ENCODE peak calls at places on chromosomes 13 and 19, in six cellular contexts. One of them, this sample, is unnamed.
A peak's percentile ranks its signal among the peaks of the same experiment; 100 is the strongest.

GRCh38 chr13:111461445-111462149 is 141.2 kb downstream of the TEX29 start:
- DNase-seq in esophagus muscularis mucosa: no peak
- DNase-seq in tibial nerve: no peak
- DNase-seq in stomach: no peak
- DNase-seq in suprapubic skin: no peak
- DNase-seq in K562: no peak
- DNase-seq in this sample: no peak

GRCh38 chr13:42168497-42168896 is 103.5 kb upstream of the AKAP11 start:
- DNase-seq in esophagus muscularis mucosa: no peak
- DNase-seq in tibial nerve: no peak
- DNase-seq in stomach: no peak
- DNase-seq in suprapubic skin: no peak
- DNase-seq in K562: no peak
- DNase-seq in this sample: no peak

GRCh38 chr13:71875823-71876222 is 8.8 kb upstream of the DACH1 start:
- DNase-seq in esophagus muscularis mucosa: no peak
- DNase-seq in tibial nerve: no peak
- DNase-seq in stomach: no peak
- DNase-seq in suprapubic skin: no peak
- DNase-seq in K562: no peak
- DNase-seq in this sample: no peak

GRCh38 chr13:39326471-39326870 is 276.5 kb downstream of the LHFPL6 start:
- DNase-seq in esophagus muscularis mucosa: no peak
- DNase-seq in tibial nerve: peak; percentile 54
- DNase-seq in stomach: no peak
- DNase-seq in suprapubic skin: no peak
- DNase-seq in K562: no peak
- DNase-seq in this sample: no peak

GRCh38 chr13:101985321-101985720 is 416.5 kb downstream of the FGF14 start:
- DNase-seq in esophagus muscularis mucosa: no peak
- DNase-seq in tibial nerve: no peak
- DNase-seq in stomach: no peak
- DNase-seq in suprapubic skin: no peak
- DNase-seq in K562: no peak
- DNase-seq in this sample: no peak

GRCh38 chr13:77692746-77693448 is 4.6 kb upstream of the SLAIN1 start:
- DNase-seq in esophagus muscularis mucosa: no peak
- DNase-seq in tibial nerve: no peak
- DNase-seq in stomach: no peak
- DNase-seq in suprapubic skin: no peak
- DNase-seq in K562: no peak
- DNase-seq in this sample: no peak

GRCh38 chr13:113654591-113655357 is 3.2 kb downstream of the ATP4B start:
- DNase-seq in esophagus muscularis mucosa: no peak
- DNase-seq in tibial nerve: no peak
- DNase-seq in stomach: peak; percentile 22
- DNase-seq in suprapubic skin: peak; percentile 42
- DNase-seq in K562: no peak
- DNase-seq in this sample: peak; percentile 3

GRCh38 chr19:47792616-47793015 is 11.7 kb downstream of the TPRX1 start:
- DNase-seq in esophagus muscularis mucosa: no peak
- DNase-seq in tibial nerve: no peak
- DNase-seq in stomach: no peak
- DNase-seq in suprapubic skin: no peak
- DNase-seq in K562: no peak
- DNase-seq in this sample: no peak

GRCh38 chr19:22438011-22438410 is 15.9 kb upstream of the ZNF98 start:
- DNase-seq in esophagus muscularis mucosa: no peak
- DNase-seq in tibial nerve: no peak
- DNase-seq in stomach: no peak
- DNase-seq in suprapubic skin: no peak
- DNase-seq in K562: no peak
- DNase-seq in this sample: no peak

GRCh38 chr13:77459616-77460015 is 75.9 kb upstream of the SCEL start:
- DNase-seq in esophagus muscularis mucosa: no peak
- DNase-seq in tibial nerve: no peak
- DNase-seq in stomach: no peak
- DNase-seq in suprapubic skin: no peak
- DNase-seq in K562: no peak
- DNase-seq in this sample: no peak

GRCh38 chr13:111937763-111938375 is 129.1 kb upstream of the SOX1 start:
- DNase-seq in esophagus muscularis mucosa: no peak
- DNase-seq in tibial nerve: no peak
- DNase-seq in stomach: peak; percentile 10
- DNase-seq in suprapubic skin: no peak
- DNase-seq in K562: no peak
- DNase-seq in this sample: no peak

GRCh38 chr13:103078145-103078544 is 11.9 kb upstream of the SLC10A2 start:
- DNase-seq in esophagus muscularis mucosa: no peak
- DNase-seq in tibial nerve: no peak
- DNase-seq in stomach: no peak
- DNase-seq in suprapubic skin: no peak
- DNase-seq in K562: no peak
- DNase-seq in this sample: no peak

GRCh38 chr19:57620673-57621348 is 6.8 kb downstream of the ZNF134 start:
- DNase-seq in esophagus muscularis mucosa: no peak
- DNase-seq in tibial nerve: no peak
- DNase-seq in stomach: no peak
- DNase-seq in suprapubic skin: no peak
- DNase-seq in K562: no peak
- DNase-seq in this sample: no peak

GRCh38 chr13:98565726-98566577 is 11.0 kb downstream of the STK24 start:
- DNase-seq in esophagus muscularis mucosa: no peak
- DNase-seq in tibial nerve: no peak
- DNase-seq in stomach: peak; percentile 31
- DNase-seq in suprapubic skin: no peak
- DNase-seq in K562: no peak
- DNase-seq in this sample: peak; percentile 77

GRCh38 chr19:41421973-41422372 is 5.2 kb downstream of the B3GNT8 start:
- DNase-seq in esophagus muscularis mucosa: no peak
- DNase-seq in tibial nerve: no peak
- DNase-seq in stomach: no peak
- DNase-seq in suprapubic skin: no peak
- DNase-seq in K562: no peak
- DNase-seq in this sample: no peak

GRCh38 chr13:35965226-35965927 is 165.8 kb downstream of the DCLK1 start:
- DNase-seq in esophagus muscularis mucosa: no peak
- DNase-seq in tibial nerve: no peak
- DNase-seq in stomach: no peak
- DNase-seq in suprapubic skin: no peak
- DNase-seq in K562: no peak
- DNase-seq in this sample: no peak

GRCh38 chr19:21098291-21098690 is 16.3 kb downstream of the ZNF714 start:
- DNase-seq in esophagus muscularis mucosa: no peak
- DNase-seq in tibial nerve: no peak
- DNase-seq in stomach: no peak
- DNase-seq in suprapubic skin: no peak
- DNase-seq in K562: no peak
- DNase-seq in this sample: no peak

GRCh38 chr19:3985643-3986259 is 488 bp upstream of the EEF2 start:
- DNase-seq in esophagus muscularis mucosa: no peak
- DNase-seq in tibial nerve: no peak
- DNase-seq in stomach: no peak
- DNase-seq in suprapubic skin: no peak
- DNase-seq in K562: no peak
- DNase-seq in this sample: no peak

GRCh38 chr19:3986260-3987041 is 1.2 kb upstream of the EEF2 start:
- DNase-seq in esophagus muscularis mucosa: no peak
- DNase-seq in tibial nerve: peak; percentile 56
- DNase-seq in stomach: peak; percentile 57
- DNase-seq in suprapubic skin: no peak
- DNase-seq in K562: peak; percentile 67
- DNase-seq in this sample: peak; percentile 70

GRCh38 chr19:3983936-3984583 is 1.2 kb downstream of the EEF2 start:
- DNase-seq in esophagus muscularis mucosa: no peak
- DNase-seq in tibial nerve: no peak
- DNase-seq in stomach: no peak
- DNase-seq in suprapubic skin: peak; percentile 78
- DNase-seq in K562: peak; percentile 27
- DNase-seq in this sample: peak; percentile 70

GRCh38 chr19:3984584-3984907 is 717 bp downstream of the EEF2 start:
- DNase-seq in esophagus muscularis mucosa: no peak
- DNase-seq in tibial nerve: no peak
- DNase-seq in stomach: no peak
- DNase-seq in suprapubic skin: no peak
- DNase-seq in K562: peak; percentile 26
- DNase-seq in this sample: no peak

DNA sequence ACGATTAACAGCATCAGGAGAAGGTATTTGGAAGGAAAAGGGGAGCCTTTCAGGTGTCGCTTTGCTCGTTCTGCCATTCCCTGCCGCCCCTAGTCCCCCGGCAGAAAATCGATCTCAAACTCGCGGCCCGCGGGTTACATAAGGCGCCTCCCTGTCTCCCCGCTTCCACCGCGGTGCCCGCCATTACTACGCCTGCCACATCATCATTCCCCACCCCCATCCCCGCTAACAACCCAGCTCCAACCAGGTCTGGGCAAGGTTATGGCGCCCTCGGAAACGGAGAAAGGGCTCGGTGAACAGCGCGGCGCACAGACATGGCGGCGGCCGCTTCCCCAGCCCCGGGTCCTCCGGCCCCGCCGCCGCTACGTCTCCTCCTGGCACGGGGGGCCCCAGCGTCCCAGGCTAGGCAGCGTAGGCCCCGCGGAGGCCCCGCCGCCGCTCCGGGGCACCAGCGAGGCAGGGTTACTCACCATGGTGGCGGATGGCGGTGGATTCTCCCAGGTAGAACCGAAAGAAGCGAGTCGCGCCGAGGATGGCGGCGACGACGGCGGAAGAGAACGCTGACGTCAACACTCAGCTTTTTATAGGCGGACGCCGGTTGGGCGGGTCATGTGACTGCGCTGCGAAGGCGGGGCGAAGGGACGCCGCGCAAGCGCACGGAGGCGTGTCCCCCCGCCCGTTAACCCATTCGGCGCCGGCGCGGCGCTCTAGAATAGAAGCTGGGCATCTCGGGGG is at the start of gene EEF2:
- DNase-seq in esophagus muscularis mucosa: peak; percentile 97
- DNase-seq in tibial nerve: peak; percentile 88
- DNase-seq in stomach: peak; percentile 93
- DNase-seq in suprapubic skin: peak; percentile 92
- DNase-seq in K562: peak; percentile 98
- DNase-seq in this sample: peak; percentile 92
- TF ChIP-seq EP300 in esophagus muscularis mucosa: no peak
- TF ChIP-seq EP300 in tibial nerve: peak; percentile 100
- TF ChIP-seq EP300 in stomach: no peak
- TF ChIP-seq EP300 in suprapubic skin: no peak
- TF ChIP-seq EP300 in K562: no peak
- TF ChIP-seq EP300 in this sample: no peak

DNA sequence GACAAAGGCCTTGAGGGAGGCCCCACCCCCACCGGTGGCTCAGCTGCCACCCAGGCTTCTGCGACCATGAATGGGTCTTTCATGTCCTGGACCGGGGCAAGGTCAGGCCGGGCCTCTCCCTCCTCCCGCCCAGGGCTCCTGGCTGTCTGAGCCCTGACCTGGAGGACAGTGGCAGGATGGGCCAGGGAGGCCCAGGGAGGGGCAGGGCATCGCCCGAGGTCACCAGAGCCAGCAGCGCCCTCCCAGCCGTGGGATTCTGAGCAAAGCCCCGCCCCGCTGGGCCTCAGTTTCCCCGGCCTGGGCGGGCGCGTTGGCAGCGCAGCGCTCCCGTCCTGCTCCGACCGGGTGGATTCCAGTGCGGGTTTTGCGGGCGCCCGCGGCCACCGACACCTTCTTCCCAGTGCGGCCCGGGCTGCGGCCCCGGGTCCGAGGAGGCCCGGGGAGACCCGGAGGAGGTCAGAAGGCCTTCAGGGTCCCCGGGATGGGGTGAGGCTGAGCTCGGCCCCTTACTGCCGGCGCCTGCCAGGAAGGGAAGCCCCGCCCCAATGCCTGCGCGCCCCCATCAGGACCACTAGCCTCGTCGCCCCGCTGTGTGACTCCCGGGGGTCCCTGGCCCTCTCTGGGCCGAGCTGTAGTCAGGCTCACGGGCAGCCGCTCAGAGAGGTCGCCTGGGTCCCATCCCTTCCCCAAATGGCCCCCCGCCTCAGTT is 24.6 kb upstream of the SEMA6B start:
- DNase-seq in esophagus muscularis mucosa: no peak
- DNase-seq in tibial nerve: no peak
- DNase-seq in stomach: no peak
- DNase-seq in suprapubic skin: no peak
- DNase-seq in K562: peak; percentile 75
- DNase-seq in this sample: no peak
- TF ChIP-seq CTCF in esophagus muscularis mucosa: no peak
- TF ChIP-seq CTCF in tibial nerve: no peak
- TF ChIP-seq CTCF in stomach: no peak
- TF ChIP-seq CTCF in suprapubic skin: no peak
- TF ChIP-seq CTCF in K562: no peak
- TF ChIP-seq CTCF in this sample: no peak

DNA sequence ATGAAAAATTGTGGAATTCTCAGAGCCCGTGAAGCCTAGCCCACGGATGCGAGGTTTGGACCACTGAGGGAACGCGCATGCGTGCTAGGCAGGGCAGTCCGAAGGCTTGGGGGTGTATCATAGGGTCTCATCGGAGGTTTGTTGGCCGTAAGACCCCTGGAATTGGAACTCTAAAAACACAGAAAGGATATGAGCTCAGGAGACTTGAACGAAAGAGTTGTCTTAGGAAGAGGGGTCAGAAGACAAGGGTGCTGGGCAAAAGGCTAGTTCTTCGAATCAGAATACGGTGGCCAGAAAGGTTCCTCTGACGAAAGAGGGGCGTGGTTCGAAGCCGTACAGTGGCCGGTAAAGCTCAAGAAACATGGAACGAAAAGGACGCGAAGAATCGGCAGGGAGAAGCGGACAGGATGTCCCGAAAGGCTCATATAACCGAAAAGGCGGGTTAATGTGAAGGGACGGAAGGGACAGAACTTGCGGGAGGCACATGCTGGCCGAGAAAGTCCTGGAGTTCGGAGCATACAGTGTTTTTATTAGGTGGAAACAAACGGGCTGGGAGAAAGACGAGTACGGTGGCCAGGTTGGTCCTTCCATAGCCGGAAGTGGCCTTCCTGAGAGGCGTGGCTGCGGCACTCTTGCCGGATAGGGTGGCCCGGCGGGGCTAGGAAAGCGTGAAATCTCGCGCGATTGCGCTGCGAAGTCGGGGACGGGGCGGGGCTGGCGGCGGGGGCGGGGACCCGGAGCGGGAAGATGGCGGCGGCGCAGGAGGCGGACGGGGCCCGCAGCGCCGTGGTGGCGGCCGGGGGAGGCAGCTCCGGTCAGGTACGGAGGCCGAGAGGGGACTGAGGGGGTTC is at the start of gene CLPTM1:
- DNase-seq in esophagus muscularis mucosa: peak; percentile 99
- DNase-seq in tibial nerve: peak; percentile 93
- DNase-seq in stomach: peak; percentile 97
- DNase-seq in suprapubic skin: peak; percentile 98
- DNase-seq in K562: peak; percentile 97
- DNase-seq in this sample: peak; percentile 97
- TF ChIP-seq EP300 in esophagus muscularis mucosa: peak; percentile 20
- TF ChIP-seq EP300 in tibial nerve: peak; percentile 98
- TF ChIP-seq EP300 in stomach: peak; percentile 76
- TF ChIP-seq EP300 in suprapubic skin: peak; percentile 19
- TF ChIP-seq EP300 in K562: no peak
- TF ChIP-seq EP300 in this sample: no peak

DNA sequence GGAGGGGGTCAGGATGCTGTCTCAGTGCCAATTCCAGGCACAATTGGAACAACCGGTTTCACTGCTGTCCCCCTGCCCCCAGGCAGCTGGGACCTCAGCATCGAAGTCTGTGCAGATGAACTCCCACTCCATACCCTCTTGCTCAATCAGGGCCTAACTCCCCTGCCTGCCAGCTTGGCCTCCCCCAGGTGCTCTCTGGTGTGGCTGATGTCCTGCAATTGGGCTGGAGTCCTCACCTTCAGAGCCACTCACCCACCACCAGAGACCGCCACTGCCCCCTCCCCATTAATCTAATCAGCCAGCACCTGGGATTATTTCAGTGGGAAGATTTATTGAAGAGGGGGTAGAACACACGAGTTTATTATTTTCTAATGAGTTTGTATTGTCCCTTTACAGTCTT is 118.8 kb downstream of the MIPEP start:
- DNase-seq in esophagus muscularis mucosa: peak; percentile 64
- DNase-seq in tibial nerve: no peak
- DNase-seq in stomach: no peak
- DNase-seq in suprapubic skin: no peak
- DNase-seq in K562: no peak
- DNase-seq in this sample: no peak
- TF ChIP-seq CTCF in esophagus muscularis mucosa: no peak
- TF ChIP-seq CTCF in tibial nerve: no peak
- TF ChIP-seq CTCF in stomach: no peak
- TF ChIP-seq CTCF in suprapubic skin: no peak
- TF ChIP-seq CTCF in K562: no peak
- TF ChIP-seq CTCF in this sample: no peak